ENCODE peak calls at places on chromosomes 12 and 14, in nine cellular contexts. U is left ventricle myocardium inferior, S is neuronal stem cell, K is stomach, W is heart left ventricle, Q is right lobe of liver, P is lower lobe of right lung, Y is OCI-LY7, V is prostate gland. R is an unnamed sample.

GRCh38 chr14:100271247-100271939 is 32.4 kb downstream of the YY1 start:
- DNase-seq in U (no peak), S (no peak), K (peak; percentile 68), W (no peak), Q (no peak), P (no peak), Y (peak; percentile 37), V (peak; percentile 88), R (peak; percentile 58)

GRCh38 chr14:60647081-60647836 is 2.0 kb downstream of the SIX1 start:
- DNase-seq in U (no peak), S (peak; percentile 54), K (no peak), W (no peak), Q (peak; percentile 86), P (peak; percentile 49), Y (no peak), V (peak; percentile 76), R (no peak)

GRCh38 chr14:97246648-97247047 is 449.5 kb downstream of the VRK1 start:
- DNase-seq in U (no peak), S (no peak), K (no peak), W (no peak), Q (no peak), P (no peak), Y (no peak), V (no peak), R (no peak)

GRCh38 chr12:115456946-115457689 is 773.1 kb upstream of the TBX3 start:
- DNase-seq in U (no peak), S (no peak), K (no peak), W (no peak), Q (no peak), P (no peak), Y (no peak), V (no peak), R (no peak)

GRCh38 chr12:94770777-94771176 is 120.4 kb upstream of the TMCC3 start:
- DNase-seq in U (no peak), S (no peak), K (no peak), W (no peak), Q (no peak), P (no peak), Y (no peak), V (peak; percentile 27), R (no peak)

GRCh38 chr14:37665951-37666350 is 70.5 kb downstream of the TTC6 start:
- DNase-seq in U (no peak), S (no peak), K (no peak), W (no peak), Q (no peak), P (no peak), Y (no peak), V (no peak), R (no peak)

GRCh38 chr14:94129758-94130414 is 482 bp upstream of the IFI27L2 start:
- DNase-seq in U (peak; percentile 50), S (peak; percentile 42), K (no peak), W (no peak), Q (no peak), P (no peak), Y (peak; percentile 40), V (no peak), R (no peak)

GRCh38 chr12:105813201-105813600 is 325.6 kb downstream of the NUAK1 start:
- DNase-seq in U (no peak), S (peak; percentile 27), K (no peak), W (no peak), Q (no peak), P (no peak), Y (no peak), V (no peak), R (no peak)

GRCh38 chr14:89912667-89913211 is 41.8 kb downstream of the EFCAB11 start:
- DNase-seq in U (no peak), S (peak; percentile 23), K (no peak), W (no peak), Q (no peak), P (peak; percentile 50), Y (no peak), V (no peak), R (no peak)

GRCh38 chr12:109720152-109720855 is 6.7 kb downstream of the FAM222A start:
- DNase-seq in U (peak; percentile 57), S (peak; percentile 85), K (no peak), W (peak; percentile 76), Q (no peak), P (no peak), Y (no peak), V (no peak), R (no peak)

GRCh38 chr14:52895000-52895399 is 55.9 kb downstream of the FERMT2 start:
- DNase-seq in U (no peak), S (no peak), K (no peak), W (no peak), Q (no peak), P (no peak), Y (no peak), V (no peak), R (no peak)

GRCh38 chr12:119671070-119671469 is 3.1 kb downstream of the PRKAB1 start:
- DNase-seq in U (no peak), S (no peak), K (no peak), W (no peak), Q (no peak), P (no peak), Y (no peak), V (no peak), R (no peak)

GRCh38 chr12:52513736-52514135 is 6.5 kb downstream of the KRT5 start:
- DNase-seq in U (no peak), S (no peak), K (no peak), W (no peak), Q (no peak), P (no peak), Y (no peak), V (no peak), R (no peak)
- H3K27ac ChIP-seq in U (no peak overlapping the region), S (no peak overlapping the region), K (no peak overlapping the region), W (no peak overlapping the region), Q (no peak overlapping the region), P (no peak overlapping the region), Y (no peak overlapping the region), V (no peak overlapping the region), R (no peak overlapping the region)

GRCh38 chr12:108642899-108643654 is 9.4 kb upstream of the SELPLG start:
- DNase-seq in U (no peak), S (no peak), K (no peak), W (no peak), Q (no peak), P (no peak), Y (no peak), V (no peak), R (no peak)

GRCh38 chr12:108645686-108646596 is 12.2 kb upstream of the SELPLG start:
- DNase-seq in U (no peak), S (no peak), K (no peak), W (no peak), Q (no peak), P (no peak), Y (no peak), V (no peak), R (no peak)

GRCh38 chr12:108646597-108647190 is 13.0 kb upstream of the SELPLG start:
- DNase-seq in U (no peak), S (no peak), K (no peak), W (no peak), Q (no peak), P (no peak), Y (no peak), V (no peak), R (no peak)

GRCh38 chr12:108643941-108644742 is 10.4 kb upstream of the SELPLG start:
- DNase-seq in U (no peak), S (no peak), K (no peak), W (no peak), Q (no peak), P (peak; percentile 84), Y (no peak), V (no peak), R (no peak)

DNA sequence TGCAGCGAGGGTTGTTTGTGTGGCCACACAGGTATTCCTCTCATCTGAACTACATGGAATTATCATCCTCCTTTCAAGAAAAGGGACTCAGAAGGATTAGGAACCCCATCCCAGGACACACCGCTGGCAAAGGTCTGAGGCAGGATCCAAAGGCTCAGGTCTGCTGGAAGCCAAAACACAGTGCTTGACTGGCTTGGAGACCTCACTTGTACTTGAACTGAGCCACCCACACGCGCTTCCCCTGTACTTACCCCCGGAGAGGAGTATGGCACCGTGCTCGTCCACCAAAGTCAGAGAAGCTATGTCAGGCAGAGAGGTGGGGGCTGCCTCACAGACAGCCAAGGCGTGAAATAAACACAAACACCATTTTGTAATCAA is 11.0 kb upstream of the SELPLG start:
- DNase-seq in U (no peak), S (no peak), K (no peak), W (no peak), Q (no peak), P (no peak), Y (no peak), V (no peak), R (no peak)
- H3K36me3 ChIP-seq in U (peaks cover 54% of the 10 kb centered on the region), S (peaks cover 27% of the 10 kb centered on the region), K (peaks cover 51% of the 10 kb centered on the region), W (peaks cover 52% of the 10 kb centered on the region), Q (peaks cover 3% of the 10 kb centered on the region), P (peaks cover 40% of the 10 kb centered on the region), Y (peaks cover 71% of the 10 kb centered on the region), V (no peaks in the 10 kb centered on the region), R (no peaks in the 10 kb centered on the region)

GRCh38 chr14:32667287-32667686 is 271.4 kb upstream of the NPAS3 start:
- DNase-seq in U (no peak), S (no peak), K (no peak), W (no peak), Q (no peak), P (no peak), Y (no peak), V (no peak), R (no peak)

GRCh38 chr14:32662234-32662633 is 276.4 kb upstream of the NPAS3 start:
- DNase-seq in U (no peak), S (no peak), K (no peak), W (no peak), Q (no peak), P (no peak), Y (no peak), V (no peak), R (no peak)

GRCh38 chr14:32669416-32669815 is 269.3 kb upstream of the NPAS3 start:
- DNase-seq in U (no peak), S (no peak), K (no peak), W (no peak), Q (no peak), P (no peak), Y (no peak), V (no peak), R (no peak)

GRCh38 chr14:32666310-32666709 is 272.4 kb upstream of the NPAS3 start:
- DNase-seq in U (no peak), S (no peak), K (no peak), W (no peak), Q (no peak), P (no peak), Y (no peak), V (no peak), R (no peak)

DNA sequence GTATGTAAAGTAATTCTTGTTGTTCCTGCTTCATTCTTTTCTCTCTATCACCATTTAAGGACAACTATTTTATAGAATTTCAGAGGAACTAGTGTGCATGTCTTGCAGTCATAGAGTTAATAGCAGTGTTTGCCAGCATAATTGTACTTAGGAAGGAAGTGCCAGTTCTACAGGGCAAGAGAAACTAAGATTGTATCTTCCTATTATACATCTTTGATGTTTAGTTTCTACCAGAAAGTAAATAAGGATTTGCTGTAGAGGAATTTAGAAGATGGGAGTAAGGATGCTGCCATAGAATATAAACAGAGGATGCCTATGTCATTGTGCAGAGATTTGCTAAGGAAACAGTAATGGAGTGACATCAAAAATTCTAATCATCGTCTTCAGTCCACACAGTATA is 270.9 kb upstream of the NPAS3 start:
- DNase-seq in U (no peak), S (no peak), K (no peak), W (no peak), Q (no peak), P (no peak), Y (no peak), V (no peak), R (no peak)
- H3K27ac ChIP-seq in U (no peak overlapping the region), S (no peak overlapping the region), K (no peak overlapping the region), W (no peak overlapping the region), Q (no peak overlapping the region), P (no peak overlapping the region), Y (no peak overlapping the region), V (no peak overlapping the region), R (no peak overlapping the region)

GRCh38 chr14:105045710-105046326 is 19.4 kb downstream of the GPR132 start:
- DNase-seq in U (peak; percentile 89), S (peak; percentile 85), K (peak; percentile 96), W (peak; percentile 96), Q (peak; percentile 92), P (peak; percentile 95), Y (peak; percentile 90), V (peak; percentile 81), R (peak; percentile 90)
- H3K36me3 ChIP-seq in U (no peaks in the 10 kb centered on the region), S (no peaks in the 10 kb centered on the region), K (no peaks in the 10 kb centered on the region), W (no peaks in the 10 kb centered on the region), Q (no peaks in the 10 kb centered on the region), P (peaks cover 13% of the 10 kb centered on the region), Y (no peaks in the 10 kb centered on the region), V (no peaks in the 10 kb centered on the region), R (no peaks in the 10 kb centered on the region)